ENCODE peak calls at places on chromosome 14, in nine cellular contexts. U is NCI-H748 treated with DMSO at 0.1 percent for 48 hours; F is H7; H is germinal center; W is stimulated activated CD4-positive, alpha-beta T cell treated with anti-CD3 and anti-CD28 coated beads, Interleukin-4, amount 100 ng/mL, for 48 hours; X is stimulated activated naive CD8-positive, alpha-beta T cell treated with anti-CD3 and anti-CD28 coated beads, Interleukin-15, amount 100 ng/mL, for 72 hours; N is DMS153; R is neural progenitor cell; Y is ovary. B is an unnamed sample.

GRCh38 chr14:20988717-20989116 is 1.1 kb upstream of the METTL17 start:
- DNase-seq in U (no peak), F (no peak), H (no peak), W (no peak), X (no peak), N (no peak), R (no peak), Y (no peak), B (no peak)

GRCh38 chr14:31716208-31716607 is 155.0 kb downstream of the NUBPL start:
- DNase-seq in U (no peak), F (no peak), H (no peak), W (no peak), X (no peak), N (no peak), R (no peak), Y (no peak), B (no peak)

GRCh38 chr14:96493178-96493577 is 9.0 kb upstream of the PAPOLA start:
- DNase-seq in U (no peak), F (no peak), H (no peak), W (no peak), X (no peak), N (no peak), R (no peak), Y (no peak), B (no peak)

GRCh38 chr14:61511558-61511924 is 183.8 kb upstream of the HIF1A start:
- DNase-seq in U (no peak), F (no peak), H (no peak), W (peak), X (peak), N (no peak), R (no peak), Y (no peak), B (no peak)

GRCh38 chr14:54929556-54929955 is 26.9 kb upstream of the GCH1 start:
- DNase-seq in U (no peak), F (no peak), H (no peak), W (no peak), X (no peak), N (peak), R (no peak), Y (no peak), B (no peak)

GRCh38 chr14:79043194-79043889 is 873.2 kb downstream of the NRXN3 start:
- DNase-seq in U (no peak), F (no peak), H (no peak), W (no peak), X (no peak), N (no peak), R (no peak), Y (no peak), B (no peak)

GRCh38 chr14:69675877-69676416 is 64.6 kb downstream of the SUSD6 start:
- DNase-seq in U (no peak), F (no peak), H (no peak), W (no peak), X (peak), N (no peak), R (no peak), Y (no peak), B (no peak)

GRCh38 chr14:92728781-92729364 is 19.6 kb downstream of the LGMN start:
- DNase-seq in U (no peak), F (no peak), H (no peak), W (peak), X (no peak), N (peak), R (no peak), Y (no peak), B (no peak)

GRCh38 chr14:84806627-84807026 is 723.3 kb upstream of the FLRT2 start:
- DNase-seq in U (no peak), F (no peak), H (no peak), W (no peak), X (no peak), N (no peak), R (no peak), Y (no peak), B (no peak)

GRCh38 chr14:74014299-74014698 is 4.8 kb downstream of the ENTPD5 start:
- DNase-seq in U (no peak), F (no peak), H (no peak), W (no peak), X (no peak), N (no peak), R (no peak), Y (no peak), B (no peak)

GRCh38 chr14:100714205-100714781 is 12.4 kb upstream of the DLK1 start:
- DNase-seq in U (no peak), F (no peak), H (peak), W (no peak), X (no peak), N (peak), R (no peak), Y (no peak), B (no peak)

GRCh38 chr14:103057028-103057371 is 349 bp downstream of the CDC42BPB start:
- DNase-seq in U (no peak), F (no peak), H (peak), W (no peak), X (peak), N (no peak), R (no peak), Y (no peak), B (no peak)

GRCh38 chr14:29671034-29671433 is 256.6 kb downstream of the PRKD1 start:
- DNase-seq in U (peak), F (no peak), H (no peak), W (no peak), X (no peak), N (no peak), R (no peak), Y (no peak), B (no peak)

GRCh38 chr14:68495101-68495637 is 297.7 kb downstream of the ZFP36L1 start:
- DNase-seq in U (no peak), F (no peak), H (no peak), W (no peak), X (no peak), N (no peak), R (no peak), Y (no peak), B (no peak)

GRCh38 chr14:20365928-20366327 is 22.5 kb downstream of the PARP2 start:
- DNase-seq in U (no peak), F (no peak), H (no peak), W (no peak), X (no peak), N (no peak), R (no peak), Y (no peak), B (no peak)

B was measured in NCI-H187 treated with DMSO at 0.1 percent for 48 hours.